ENCODE peak calls at places on chromosomes 4 and X, in four cellular contexts. One of them, this sample, is unnamed.

GRCh38 chrX:71532078-71532752 is 689 bp upstream of the OGT start:
- DNase-seq in lower lobe of right lung: no peak
- DNase-seq in ascending aorta: no peak
- DNase-seq in upper lobe of right lung: no peak
- DNase-seq in this sample: peak; percentile 26

GRCh38 chr4:139587452-139587851 is 31.4 kb upstream of the SETD7 start:
- DNase-seq in upper lobe of right lung: no peak
- DNase-seq in lower lobe of right lung: no peak
- DNase-seq in ascending aorta: no peak
- DNase-seq in this sample: no peak

GRCh38 chr4:6688879-6689505 is 4.7 kb upstream of the S100P start:
- DNase-seq in upper lobe of right lung: no peak
- DNase-seq in lower lobe of right lung: no peak
- DNase-seq in ascending aorta: no peak
- DNase-seq in this sample: peak; percentile 61

GRCh38 chr4:76430519-76431388 is 4.3 kb upstream of the SHROOM3 start:
- DNase-seq in ascending aorta: no peak
- DNase-seq in upper lobe of right lung: no peak
- DNase-seq in lower lobe of right lung: no peak
- DNase-seq in this sample: no peak

GRCh38 chr4:87188063-87188462 is 32.4 kb downstream of the KLHL8 start:
- DNase-seq in upper lobe of right lung: no peak
- DNase-seq in lower lobe of right lung: no peak
- DNase-seq in ascending aorta: no peak
- DNase-seq in this sample: no peak

GRCh38 chr4:78551420-78552351 is at the start of gene ANXA3:
- DNase-seq in upper lobe of right lung: peak; percentile 83
- DNase-seq in lower lobe of right lung: peak; percentile 81
- DNase-seq in ascending aorta: no peak
- DNase-seq in this sample: peak; percentile 72

GRCh38 chr4:116839826-116840225 is 245.6 kb downstream of the TRAM1L1 start:
- DNase-seq in lower lobe of right lung: no peak
- DNase-seq in upper lobe of right lung: no peak
- DNase-seq in ascending aorta: no peak
- DNase-seq in this sample: no peak

GRCh38 chr4:28834120-28834519 is 1886.0 kb upstream of the PCDH7 start:
- DNase-seq in lower lobe of right lung: no peak
- DNase-seq in upper lobe of right lung: no peak
- DNase-seq in ascending aorta: no peak
- DNase-seq in this sample: no peak

GRCh38 chr4:113636438-113636818 is 125.1 kb downstream of the CAMK2D start:
- DNase-seq in ascending aorta: no peak
- DNase-seq in upper lobe of right lung: no peak
- DNase-seq in lower lobe of right lung: no peak
- DNase-seq in this sample: no peak

GRCh38 chr4:139208404-139208945 is 31.5 kb upstream of the ELF2 start:
- DNase-seq in upper lobe of right lung: no peak
- DNase-seq in ascending aorta: no peak
- DNase-seq in lower lobe of right lung: no peak
- DNase-seq in this sample: no peak

GRCh38 chr4:113020966-113021365 is 28.5 kb upstream of the ANK2 start:
- DNase-seq in upper lobe of right lung: no peak
- DNase-seq in lower lobe of right lung: no peak
- DNase-seq in ascending aorta: no peak
- DNase-seq in this sample: no peak

GRCh38 chr4:88275949-88276515 is 8.3 kb downstream of the PPM1K start:
- DNase-seq in upper lobe of right lung: no peak
- DNase-seq in ascending aorta: no peak
- DNase-seq in lower lobe of right lung: no peak
- DNase-seq in this sample: no peak

GRCh38 chr4:170025523-170026252 is 507 bp downstream of the MFAP3L start:
- DNase-seq in ascending aorta: no peak
- DNase-seq in upper lobe of right lung: no peak
- DNase-seq in lower lobe of right lung: peak; percentile 54
- DNase-seq in this sample: peak; percentile 59

GRCh38 chrX:133685806-133686205 is 270.5 kb upstream of the GPC4 start:
- DNase-seq in lower lobe of right lung: no peak
- DNase-seq in ascending aorta: no peak
- DNase-seq in upper lobe of right lung: no peak
- DNase-seq in this sample: no peak

GRCh38 chr4:183828839-183829238 is 76.3 kb upstream of the STOX2 start:
- DNase-seq in upper lobe of right lung: no peak
- DNase-seq in lower lobe of right lung: no peak
- DNase-seq in ascending aorta: no peak
- DNase-seq in this sample: no peak
- H3K4me1 ChIP-seq in upper lobe of right lung: peaks cover 33% of the 10 kb centered on the region
- H3K4me1 ChIP-seq in lower lobe of right lung: peaks cover 37% of the 10 kb centered on the region
- H3K4me1 ChIP-seq in ascending aorta: no peaks in the 10 kb centered on the region
- H3K4me1 ChIP-seq in this sample: peaks cover 12% of the 10 kb centered on the region

DNA sequence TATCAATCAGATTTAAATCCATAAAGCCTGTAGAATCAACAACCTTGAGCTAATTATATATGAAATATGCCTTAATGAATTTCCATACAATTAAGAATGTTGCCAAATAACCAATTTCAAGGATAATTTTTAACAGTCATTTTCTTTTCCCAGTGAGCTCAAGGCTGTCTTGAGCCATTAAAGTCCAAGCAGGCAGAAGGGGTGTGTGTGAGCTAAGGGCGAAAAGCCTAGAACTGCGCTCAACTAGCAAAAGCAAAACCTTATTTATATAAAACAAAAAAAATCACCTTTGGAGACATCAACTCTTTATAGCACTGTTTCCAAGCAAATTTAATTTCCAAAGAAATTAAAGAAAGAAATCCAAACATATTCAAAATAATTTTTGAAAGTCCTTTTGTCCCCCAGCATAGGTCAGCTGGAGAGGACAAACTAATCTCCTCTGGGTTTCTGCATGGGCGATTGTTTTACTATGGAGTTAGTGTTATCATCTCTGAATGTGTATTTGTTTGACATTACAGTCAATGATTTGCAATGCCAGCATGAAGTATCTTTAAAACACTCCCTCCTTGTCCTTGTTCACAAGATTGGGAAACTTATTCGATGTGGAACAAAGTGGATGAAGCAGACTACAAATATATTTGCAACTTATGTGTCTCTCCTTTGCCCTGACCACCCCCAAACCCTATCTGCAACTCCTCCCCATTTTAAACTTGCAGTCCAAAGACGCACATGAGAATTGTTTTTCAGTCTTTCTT is 1.3 kb upstream of the PITX2 start:
- DNase-seq in upper lobe of right lung: no peak
- DNase-seq in lower lobe of right lung: no peak
- DNase-seq in ascending aorta: no peak
- DNase-seq in this sample: no peak
- H3K4me1 ChIP-seq in upper lobe of right lung: peaks cover 26% of the 10 kb centered on the region
- H3K4me1 ChIP-seq in lower lobe of right lung: peaks cover 28% of the 10 kb centered on the region
- H3K4me1 ChIP-seq in ascending aorta: peaks cover 5% of the 10 kb centered on the region
- H3K4me1 ChIP-seq in this sample: peaks cover 24% of the 10 kb centered on the region

GRCh38 chr4:3122081-3122563 is 47.6 kb downstream of the HTT start:
- DNase-seq in lower lobe of right lung: no peak
- DNase-seq in ascending aorta: no peak
- DNase-seq in upper lobe of right lung: no peak
- DNase-seq in this sample: no peak
- H3K4me1 ChIP-seq in lower lobe of right lung: peaks cover 25% of the 10 kb centered on the region
- H3K4me1 ChIP-seq in ascending aorta: no peaks in the 10 kb centered on the region
- H3K4me1 ChIP-seq in upper lobe of right lung: peaks cover 15% of the 10 kb centered on the region
- H3K4me1 ChIP-seq in this sample: peaks cover 3% of the 10 kb centered on the region

GRCh38 chr4:65259251-65259650 is 411.0 kb downstream of the EPHA5 start:
- DNase-seq in ascending aorta: no peak
- DNase-seq in upper lobe of right lung: no peak
- DNase-seq in lower lobe of right lung: no peak
- DNase-seq in this sample: no peak
- H3K4me1 ChIP-seq in ascending aorta: no peaks in the 10 kb centered on the region
- H3K4me1 ChIP-seq in upper lobe of right lung: no peaks in the 10 kb centered on the region
- H3K4me1 ChIP-seq in lower lobe of right lung: no peaks in the 10 kb centered on the region
- H3K4me1 ChIP-seq in this sample: no peaks in the 10 kb centered on the region

GRCh38 chrX:1592128-1592862 is 891 bp downstream of the AKAP17A start:
- DNase-seq in upper lobe of right lung: peak; percentile 72
- DNase-seq in ascending aorta: no peak
- DNase-seq in lower lobe of right lung: no peak
- DNase-seq in this sample: peak; percentile 30

GRCh38 chrX:1592863-1593201 is 1.4 kb downstream of the AKAP17A start:
- DNase-seq in upper lobe of right lung: peak; percentile 66
- DNase-seq in lower lobe of right lung: no peak
- DNase-seq in ascending aorta: no peak
- DNase-seq in this sample: peak; percentile 37

GRCh38 chrX:1595711-1596060 is 4.3 kb downstream of the AKAP17A start:
- DNase-seq in ascending aorta: no peak
- DNase-seq in upper lobe of right lung: peak; percentile 44
- DNase-seq in lower lobe of right lung: no peak
- DNase-seq in this sample: no peak

GRCh38 chrX:1591863-1592127 is 391 bp downstream of the AKAP17A start:
- DNase-seq in ascending aorta: no peak
- DNase-seq in upper lobe of right lung: no peak
- DNase-seq in lower lobe of right lung: no peak
- DNase-seq in this sample: no peak

GRCh38 chrX:1593286-1594271 is 2.2 kb downstream of the AKAP17A start:
- DNase-seq in ascending aorta: no peak
- DNase-seq in lower lobe of right lung: no peak
- DNase-seq in upper lobe of right lung: peak; percentile 63
- DNase-seq in this sample: peak; percentile 59
- H3K4me1 ChIP-seq in ascending aorta: no peaks in the 10 kb centered on the region
- H3K4me1 ChIP-seq in lower lobe of right lung: peaks cover 18% of the 10 kb centered on the region
- H3K4me1 ChIP-seq in upper lobe of right lung: peaks cover 15% of the 10 kb centered on the region
- H3K4me1 ChIP-seq in this sample: peaks cover 7% of the 10 kb centered on the region

GRCh38 chrX:153724252-153725038 is at the start of the genes ABCD1 and BCAP31:
- DNase-seq in lower lobe of right lung: peak; percentile 90
- DNase-seq in ascending aorta: peak; percentile 51
- DNase-seq in upper lobe of right lung: peak; percentile 94
- DNase-seq in this sample: peak; percentile 94
- H3K4me1 ChIP-seq in lower lobe of right lung: peaks cover 48% of the 10 kb centered on the region
- H3K4me1 ChIP-seq in ascending aorta: peaks cover 8% of the 10 kb centered on the region
- H3K4me1 ChIP-seq in upper lobe of right lung: peaks cover 27% of the 10 kb centered on the region
- H3K4me1 ChIP-seq in this sample: peaks cover 37% of the 10 kb centered on the region

This sample was measured in mucosa of descending colon.